ENCODE peak calls at places on chromosomes 2 and 18, in eight cellular contexts. D is gastrocnemius medialis, Q is uterus, N is suprapubic skin, P is lower leg skin, V is heart left ventricle, A is adrenal gland, T is right lobe of liver. G is an unnamed sample.

GRCh38 chr18:69787825-69788547 is 159.7 kb downstream of the CD226 start:
- DNase-seq in D (no peak), Q (no peak), N (no peak), P (no peak), V (no peak), A (no peak), T (no peak), G (no peak)

GRCh38 chr2:68722712-68723111 is 11.9 kb upstream of the ARHGAP25 start:
- DNase-seq in D (no peak), Q (no peak), N (no peak), P (no peak), V (no peak), A (no peak), T (no peak), G (no peak)

GRCh38 chr2:10876963-10877362 is 34.8 kb upstream of the KCNF1 start:
- DNase-seq in D (no peak), Q (no peak), N (no peak), P (no peak), V (no peak), A (no peak), T (no peak), G (no peak)

GRCh38 chr2:174914894-174915760 is 90.1 kb downstream of the CHN1 start:
- DNase-seq in D (no peak), Q (no peak), N (no peak), P (no peak), V (peak), A (peak), T (no peak), G (peak)

GRCh38 chr18:63306249-63306648 is 13.3 kb downstream of the BCL2 start:
- DNase-seq in D (no peak), Q (no peak), N (no peak), P (no peak), V (no peak), A (no peak), T (no peak), G (peak)

GRCh38 chr2:176527141-176527901 is 258.1 kb downstream of the MTX2 start:
- DNase-seq in D (no peak), Q (no peak), N (no peak), P (no peak), V (peak), A (no peak), T (no peak), G (no peak)

GRCh38 chr2:37561615-37562569 is 109.5 kb downstream of the CDC42EP3 start:
- DNase-seq in D (peak), Q (no peak), N (no peak), P (no peak), V (no peak), A (no peak), T (no peak), G (peak)

GRCh38 chr2:5592906-5593305 is 99.3 kb upstream of the SOX11 start:
- DNase-seq in D (no peak), Q (no peak), N (no peak), P (no peak), V (no peak), A (no peak), T (no peak), G (no peak)

GRCh38 chr18:30376515-30376914 is 666.0 kb downstream of the DSC3 start:
- DNase-seq in D (no peak), Q (no peak), N (no peak), P (no peak), V (no peak), A (no peak), T (no peak), G (no peak)

GRCh38 chr2:120787512-120788348 is 52.1 kb downstream of the GLI2 start:
- DNase-seq in D (no peak), Q (no peak), N (no peak), P (no peak), V (no peak), A (no peak), T (no peak), G (no peak)

GRCh38 chr2:96868555-96869280 is 1.2 kb downstream of the SEMA4C start:
- DNase-seq in D (peak), Q (peak), N (peak), P (peak), V (peak), A (peak), T (peak), G (peak)
- TF ChIP-seq POLR2A in D (peak), Q (peak), N (no peak), P (no peak), V (peak), A (peak), T (peak), G (no peak)

GRCh38 chr2:84643991-84644390 is 127.7 kb downstream of the DNAH6 start:
- DNase-seq in D (no peak), Q (no peak), N (no peak), P (no peak), V (no peak), A (no peak), T (no peak), G (no peak)
- H3K4me3 ChIP-seq in D (no peak), Q (no peak), N (no peak), P (no peak), V (no peak), A (no peak), T (no peak), G (no peak)

GRCh38 chr2:112683550-112684414 is 37.0 kb upstream of the NT5DC4 start:
- DNase-seq in D (no peak), Q (no peak), N (no peak), P (no peak), V (no peak), A (no peak), T (no peak), G (no peak)
- TF ChIP-seq POLR2A in D (no peak), Q (no peak), N (no peak), P (no peak), V (no peak), A (no peak), T (no peak), G (no peak)

DNA sequence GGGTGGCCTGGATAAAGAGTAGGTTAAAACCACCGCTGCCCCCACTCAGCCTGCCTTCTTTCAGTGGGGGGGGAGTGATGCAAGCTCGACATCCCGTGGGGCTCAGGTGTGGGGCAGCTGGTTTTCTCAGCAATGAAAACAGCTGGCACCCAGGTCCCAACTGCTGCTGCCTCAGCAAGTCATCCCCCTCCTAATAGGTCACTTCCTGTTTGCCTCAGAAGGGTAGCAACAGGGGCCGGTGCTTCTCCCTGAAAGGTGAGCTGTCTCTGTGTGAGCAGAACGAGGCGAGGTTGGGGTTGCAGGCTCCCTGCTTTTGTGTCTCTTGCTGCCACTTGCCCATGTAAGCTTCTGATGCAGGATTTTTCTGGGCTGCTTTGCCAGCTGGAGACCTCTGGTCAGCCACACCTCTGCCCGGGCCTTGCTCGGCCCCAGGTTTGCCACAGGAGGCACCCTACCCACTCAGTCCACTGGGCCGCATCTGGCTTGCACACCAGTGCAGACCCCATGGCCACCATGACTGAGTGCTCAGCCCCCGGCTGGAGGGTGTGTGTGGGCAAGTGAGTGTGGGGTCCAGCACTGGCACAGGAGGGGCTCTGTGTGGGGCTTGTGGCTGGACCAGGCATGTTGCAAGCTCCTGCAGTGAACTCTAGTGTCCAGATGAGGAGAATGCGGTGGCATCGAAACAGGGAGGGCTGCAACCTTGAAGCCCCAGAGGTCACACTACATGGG is 11.5 kb upstream of the ASB1 start:
- DNase-seq in D (no peak), Q (no peak), N (no peak), P (no peak), V (no peak), A (no peak), T (no peak), G (no peak)
- H3K4me3 ChIP-seq in D (no peak), Q (no peak), N (no peak), P (no peak), V (no peak), A (no peak), T (no peak), G (no peak)

GRCh38 chr18:3221496-3221895 is 1.7 kb upstream of the MYOM1 start:
- DNase-seq in D (no peak), Q (no peak), N (no peak), P (no peak), V (no peak), A (no peak), T (no peak), G (no peak)
- TF ChIP-seq POLR2A in D (no peak), Q (no peak), N (no peak), P (no peak), V (no peak), A (no peak), T (no peak), G (no peak)

GRCh38 chr2:207240649-207241048 is 74.9 kb upstream of the KLF7 start:
- DNase-seq in D (no peak), Q (no peak), N (no peak), P (no peak), V (no peak), A (no peak), T (no peak), G (no peak)
- H3K4me3 ChIP-seq in D (no peak), Q (no peak), N (no peak), P (no peak), V (no peak), A (no peak), T (no peak), G (no peak)

GRCh38 chr2:73071452-73072399 is at the start of gene SFXN5:
- DNase-seq in D (peak), Q (peak), N (peak), P (peak), V (peak), A (peak), T (peak), G (peak)
- TF ChIP-seq POLR2A in D (peak), Q (peak), N (no peak), P (no peak), V (no peak), A (peak), T (peak), G (peak)

GRCh38 chr2:144453039-144453336 is 66.9 kb downstream of the ZEB2 start:
- DNase-seq in D (no peak), Q (no peak), N (no peak), P (no peak), V (no peak), A (no peak), T (no peak), G (no peak)
- H3K4me3 ChIP-seq in D (peak), Q (no peak), N (peak), P (no peak), V (peak), A (peak), T (no peak), G (no peak)

GRCh38 chr2:105373895-105374401 is 24.9 kb downstream of the FHL2 start:
- DNase-seq in D (no peak), Q (no peak), N (no peak), P (no peak), V (no peak), A (no peak), T (no peak), G (no peak)
- TF ChIP-seq POLR2A in D (no peak), Q (no peak), N (no peak), P (no peak), V (no peak), A (no peak), T (no peak), G (no peak)

GRCh38 chr2:199455186-199455532 is 2.6 kb downstream of the SATB2 start:
- DNase-seq in D (no peak), Q (no peak), N (no peak), P (no peak), V (no peak), A (no peak), T (no peak), G (no peak)
- H3K4me3 ChIP-seq in D (peak), Q (no peak), N (no peak), P (no peak), V (no peak), A (no peak), T (peak), G (no peak)